ENCODE peak calls at places on chromosome 5, in six cellular contexts. R is SW480; A is NCI-H510A; Z is stimulated activated CD4-positive, alpha-beta T cell treated with anti-CD3 and anti-CD28 coated beads, Interleukin-4, amount 100 ng/mL, for 4 hours; S is hypothalamus; Y is AG08396. C is an unnamed sample.

GRCh38 chr5:7855611-7856010 is 4.7 kb upstream of the CFAP90 start:
- DNase-seq in R (no peak), A (no peak), Z (no peak), S (no peak), Y (no peak), C (no peak)

GRCh38 chr5:119370521-119370920 is 14.7 kb downstream of the TNFAIP8 start:
- DNase-seq in R (no peak), A (no peak), Z (no peak), S (no peak), Y (no peak), C (no peak)

GRCh38 chr5:93598997-93599371 is 16.0 kb downstream of the NR2F1 start:
- DNase-seq in R (no peak), A (no peak), Z (no peak), S (no peak), Y (peak), C (no peak)

GRCh38 chr5:140131967-140132409 is 6.3 kb downstream of the IGIP start:
- DNase-seq in R (peak), A (no peak), Z (peak), S (no peak), Y (peak), C (no peak)

GRCh38 chr5:73447234-73448071 is 1.1 kb downstream of the FOXD1 start:
- DNase-seq in R (peak), A (no peak), Z (no peak), S (no peak), Y (no peak), C (peak)

GRCh38 chr5:148090780-148091221 is 27.0 kb downstream of the SPINK5 start:
- DNase-seq in R (peak), A (no peak), Z (no peak), S (no peak), Y (no peak), C (no peak)

GRCh38 chr5:158468444-158468843 is 609.5 kb upstream of the CLINT1 start:
- DNase-seq in R (no peak), A (no peak), Z (no peak), S (no peak), Y (no peak), C (no peak)

GRCh38 chr5:1270426-1270825 is 24.4 kb downstream of the TERT start:
- DNase-seq in R (no peak), A (no peak), Z (no peak), S (no peak), Y (no peak), C (no peak)

GRCh38 chr5:159310492-159310891 is 19.8 kb downstream of the IL12B start:
- DNase-seq in R (peak), A (peak), Z (peak), S (no peak), Y (no peak), C (no peak)

GRCh38 chr5:170135796-170136490 is 30.2 kb downstream of the FOXI1 start:
- DNase-seq in R (no peak), A (no peak), Z (no peak), S (no peak), Y (no peak), C (no peak)

GRCh38 chr5:90294604-90295003 is 115.0 kb downstream of the CETN3 start:
- DNase-seq in R (no peak), A (peak), Z (no peak), S (no peak), Y (no peak), C (no peak)

GRCh38 chr5:43711496-43711895 is 108.5 kb downstream of the NNT start:
- DNase-seq in R (peak), A (no peak), Z (no peak), S (no peak), Y (peak), C (no peak)

GRCh38 chr5:39399135-39400036 is 25.4 kb downstream of the DAB2 start:
- DNase-seq in R (peak), A (no peak), Z (no peak), S (no peak), Y (peak), C (no peak)

GRCh38 chr5:113236536-113237308 is 198.1 kb downstream of the TSSK1B start:
- DNase-seq in R (peak), A (no peak), Z (no peak), S (no peak), Y (no peak), C (no peak)

GRCh38 chr5:69129413-69129812 is 35.6 kb downstream of the SLC30A5 start:
- DNase-seq in R (no peak), A (no peak), Z (no peak), S (no peak), Y (peak), C (no peak)

GRCh38 chr5:78288246-78288645 is 6.3 kb downstream of the AP3B1 start:
- DNase-seq in R (no peak), A (no peak), Z (no peak), S (no peak), Y (no peak), C (no peak)

GRCh38 chr5:6728011-6728794 is 15.0 kb downstream of the TENT4A start:
- DNase-seq in R (no peak), A (no peak), Z (no peak), S (no peak), Y (no peak), C (no peak)